ENCODE peak calls at places on chromosomes 16 and 17, in five cellular contexts. R, F, J, D and K are unnamed samples.

GRCh38 chr17:34511265-34511664 is 68.1 kb upstream of the TMEM132E start:
- DNase-seq in F (no peak), J (no peak), R (no peak), D (no peak), K (no peak)

GRCh38 chr17:13157656-13158055 is 139.8 kb upstream of the ELAC2 start:
- DNase-seq in J (no peak), D (no peak), R (no peak), F (no peak), K (no peak)

GRCh38 chr17:77282524-77283515 is 142.1 kb downstream of the SEC14L1 start:
- DNase-seq in F (no peak), R (no peak), D (no peak), J (peak; percentile 57), K (peak; percentile 28)

GRCh38 chr16:66811043-66811442 is 9.7 kb upstream of the TERB1 start:
- DNase-seq in J (no peak), F (no peak), R (no peak), D (no peak), K (no peak)

GRCh38 chr16:57390635-57391307 is 13.8 kb upstream of the CCL17 start:
- DNase-seq in D (no peak), R (no peak), J (no peak), F (no peak), K (no peak)

GRCh38 chr17:76405967-76406647 is 21.7 kb downstream of the SPHK1 start:
- DNase-seq in R (no peak), J (no peak), F (peak; percentile 58), D (no peak), K (peak; percentile 66)

GRCh38 chr16:66426112-66427035 is 721 bp upstream of the BEAN1 start:
- DNase-seq in D (no peak), F (no peak), R (no peak), J (no peak), K (no peak)

GRCh38 chr16:85081765-85082164 is 30.5 kb downstream of the CIBAR2 start:
- DNase-seq in J (no peak), R (no peak), F (no peak), D (no peak), K (no peak)

GRCh38 chr17:57866723-57867122 is 16.9 kb upstream of the MRPS23 start:
- DNase-seq in J (no peak), F (no peak), R (no peak), D (no peak), K (no peak)

GRCh38 chr17:34584805-34585416 is 5.5 kb downstream of the TMEM132E start:
- DNase-seq in F (peak; percentile 74), D (no peak), R (no peak), J (peak; percentile 33), K (peak; percentile 35)

GRCh38 chr17:19398301-19399181 is 11.6 kb upstream of the MFAP4 start:
- DNase-seq in F (no peak), J (peak; percentile 24), R (no peak), D (no peak), K (no peak)

GRCh38 chr17:49287481-49287880 is 56.9 kb upstream of the PHOSPHO1 start:
- DNase-seq in J (no peak), R (no peak), F (no peak), D (no peak), K (no peak)

GRCh38 chr16:49574826-49575225 is 201.2 kb downstream of the C16orf78 start:
- DNase-seq in F (no peak), R (no peak), J (no peak), D (no peak), K (no peak)

GRCh38 chr17:47013341-47013740 is 34.3 kb upstream of the RPRML start:
- DNase-seq in R (no peak), D (no peak), J (no peak), F (no peak), K (no peak)

GRCh38 chr16:8951447-8952280 is 12.0 kb downstream of the USP7 start:
- DNase-seq in J (no peak), R (no peak), D (no peak), F (no peak), K (peak; percentile 62)

GRCh38 chr17:28467456-28468025 is 5.9 kb upstream of the SLC13A2 start:
- DNase-seq in R (no peak), J (peak; percentile 57), D (peak; percentile 19), F (no peak), K (no peak)

GRCh38 chr16:87965973-87966667 is 14.9 kb downstream of the BANP start:
- DNase-seq in D (no peak), J (no peak), R (no peak), F (no peak), K (no peak)

GRCh38 chr17:63519972-63520882 is 2.9 kb upstream of the KCNH6 start:
- DNase-seq in J (no peak), F (peak; percentile 49), R (no peak), D (no peak), K (no peak)

GRCh38 chr17:6303664-6304063 is 131.3 kb downstream of the AIPL1 start:
- DNase-seq in J (peak; percentile 45), R (peak; percentile 55), D (no peak), F (no peak), K (peak; percentile 29)